ENCODE peak calls at places on chromosomes 13 and 19, in ten cellular contexts. O is tibial nerve, Q is tibial artery, A is K562, B is thyroid gland, S is testis, K is fibroblast of lung, M is sigmoid colon, W is heart left ventricle, N is transverse colon. L is an unnamed sample.

GRCh38 chr19:29678484-29679106 is 13.3 kb downstream of the PLEKHF1 start:
- DNase-seq in O (peak; percentile 72), Q (peak; percentile 91), A (no peak), B (no peak), S (peak; percentile 90), K (peak; percentile 27), M (peak; percentile 93), W (peak; percentile 90), N (peak; percentile 28), L (no peak)

GRCh38 chr19:2352121-2352520 is 7.9 kb upstream of the TMPRSS9 start:
- DNase-seq in O (no peak), Q (no peak), A (no peak), B (no peak), S (no peak), K (no peak), M (no peak), W (no peak), N (no peak), L (no peak)

GRCh38 chr19:38674388-38675133 is 27.1 kb downstream of the ACTN4 start:
- DNase-seq in O (no peak), Q (no peak), A (no peak), B (no peak), S (no peak), K (peak; percentile 36), M (no peak), W (no peak), N (no peak), L (no peak)

GRCh38 chr19:3176715-3177501 is 1.7 kb upstream of the S1PR4 start:
- DNase-seq in O (no peak), Q (no peak), A (peak; percentile 77), B (peak; percentile 59), S (no peak), K (peak; percentile 33), M (no peak), W (no peak), N (peak; percentile 71), L (peak; percentile 74)

GRCh38 chr19:32876919-32877285 is 7.3 kb upstream of the SLC7A9 start:
- DNase-seq in O (no peak), Q (no peak), A (no peak), B (no peak), S (no peak), K (no peak), M (no peak), W (no peak), N (peak; percentile 42), L (no peak)

GRCh38 chr13:25406377-25406776 is 34.6 kb downstream of the ATP8A2 start:
- DNase-seq in O (no peak), Q (no peak), A (peak; percentile 23), B (no peak), S (no peak), K (no peak), M (no peak), W (no peak), N (no peak), L (no peak)

GRCh38 chr13:75256922-75257321 is 225.0 kb downstream of the TBC1D4 start:
- DNase-seq in O (no peak), Q (no peak), A (no peak), B (no peak), S (no peak), K (no peak), M (no peak), W (no peak), N (no peak), L (no peak)

GRCh38 chr19:30082611-30083010 is 140.6 kb downstream of the URI1 start:
- DNase-seq in O (no peak), Q (no peak), A (no peak), B (no peak), S (no peak), K (no peak), M (no peak), W (no peak), N (no peak), L (no peak)

GRCh38 chr13:20428666-20429644 is 96.7 kb downstream of the CRYL1 start:
- DNase-seq in O (no peak), Q (no peak), A (no peak), B (no peak), S (no peak), K (no peak), M (no peak), W (no peak), N (no peak), L (no peak)

GRCh38 chr13:109331898-109332297 is 454.5 kb downstream of the IRS2 start:
- DNase-seq in O (no peak), Q (no peak), A (no peak), B (no peak), S (no peak), K (peak; percentile 87), M (no peak), W (no peak), N (no peak), L (no peak)

GRCh38 chr13:51978836-51979556 is 32.3 kb downstream of the ATP7B start:
- DNase-seq in O (no peak), Q (no peak), A (peak; percentile 65), B (no peak), S (no peak), K (peak; percentile 9), M (no peak), W (no peak), N (peak; percentile 40), L (no peak)

GRCh38 chr19:44577566-44577874 is 35.8 kb upstream of the IGSF23 start:
- DNase-seq in O (no peak), Q (no peak), A (no peak), B (no peak), S (no peak), K (no peak), M (no peak), W (no peak), N (no peak), L (no peak)

GRCh38 chr13:48500652-48501197 is 32.2 kb downstream of the RCBTB2 start:
- DNase-seq in O (no peak), Q (no peak), A (no peak), B (no peak), S (no peak), K (peak; percentile 94), M (no peak), W (no peak), N (no peak), L (no peak)

GRCh38 chr13:28754698-28755545 is 36.2 kb upstream of the SLC46A3 start:
- DNase-seq in O (peak; percentile 32), Q (no peak), A (peak; percentile 16), B (no peak), S (no peak), K (peak; percentile 1), M (no peak), W (peak; percentile 39), N (no peak), L (no peak)
- TF ChIP-seq CTCF in O (no peak), Q (no peak), A (peak; percentile 8), B (no peak), S (no peak), K (no peak), M (no peak), W (peak; percentile 50), N (peak; percentile 3), L (no peak)

GRCh38 chr19:13034636-13035035 is 39.4 kb downstream of the NFIX start:
- DNase-seq in O (no peak), Q (peak; percentile 66), A (no peak), B (no peak), S (no peak), K (no peak), M (no peak), W (no peak), N (no peak), L (no peak)
- H3K4me1 ChIP-seq in O (peaks cover 2% of the 10 kb centered on the region), Q (peaks cover 95% of the 10 kb centered on the region), A (peaks cover 11% of the 10 kb centered on the region), B (peaks cover 100% of the 10 kb centered on the region), S (peaks cover 49% of the 10 kb centered on the region), K (peaks cover 48% of the 10 kb centered on the region), M (peaks cover 100% of the 10 kb centered on the region), W (peaks cover 83% of the 10 kb centered on the region), N (peaks cover 68% of the 10 kb centered on the region), L (peaks cover 5% of the 10 kb centered on the region)

DNA sequence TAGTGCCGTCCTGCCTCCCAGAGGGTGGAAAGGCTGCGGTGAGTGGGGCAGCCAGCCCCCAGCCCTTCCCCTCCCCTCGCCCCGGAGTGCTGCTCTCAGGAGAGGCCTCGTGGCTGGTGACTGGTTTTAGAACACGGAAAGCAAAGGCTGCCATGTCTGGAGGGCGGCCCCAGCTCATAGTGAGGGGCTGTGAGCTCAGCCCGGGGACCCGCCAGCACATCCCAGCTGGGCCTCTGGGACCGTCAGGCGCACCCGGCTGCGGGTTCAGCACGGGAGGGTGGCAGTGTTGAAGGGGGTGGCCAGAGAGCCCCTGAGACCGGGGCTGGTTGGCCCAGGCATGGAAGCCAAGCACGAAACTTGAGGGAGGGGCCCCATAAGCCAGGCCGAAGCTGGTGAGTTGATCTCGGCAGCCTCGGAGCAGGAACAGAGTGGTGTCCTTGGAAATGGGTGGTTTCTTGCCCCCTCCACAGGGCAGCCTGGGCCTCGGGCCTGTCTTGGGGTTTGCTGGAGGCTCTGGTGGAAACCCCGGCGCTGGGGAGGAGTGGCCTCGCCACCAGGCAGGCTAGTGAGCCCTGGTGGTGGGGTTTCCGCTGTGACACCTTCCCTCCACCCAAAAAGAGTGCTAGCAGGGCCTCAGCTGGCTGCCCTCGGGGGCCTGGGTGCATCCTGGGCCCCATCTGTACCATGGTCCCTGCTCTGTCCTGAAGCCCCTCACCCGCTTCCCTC is 157.7 kb downstream of the KDM4B start:
- DNase-seq in O (no peak), Q (no peak), A (no peak), B (no peak), S (no peak), K (no peak), M (no peak), W (no peak), N (no peak), L (no peak)
- H3K4me3 ChIP-seq in O (no peak overlapping the region), Q (no peak overlapping the region), A (no peak overlapping the region), B (no peak overlapping the region), S (no peak overlapping the region), K (no peak overlapping the region), M (no peak overlapping the region), W (no peak overlapping the region), N (no peak overlapping the region), L (no peak overlapping the region)

GRCh38 chr13:94324409-94325147 is 154.9 kb downstream of the DCT start:
- DNase-seq in O (no peak), Q (no peak), A (no peak), B (no peak), S (no peak), K (no peak), M (no peak), W (no peak), N (no peak), L (no peak)

GRCh38 chr13:94325148-94325528 is 154.3 kb downstream of the DCT start:
- DNase-seq in O (no peak), Q (no peak), A (no peak), B (no peak), S (no peak), K (no peak), M (no peak), W (no peak), N (no peak), L (no peak)

GRCh38 chr13:94327318-94327717 is 152.2 kb downstream of the DCT start:
- DNase-seq in O (no peak), Q (no peak), A (no peak), B (no peak), S (no peak), K (no peak), M (no peak), W (no peak), N (no peak), L (no peak)

GRCh38 chr13:94323746-94324408 is 155.6 kb downstream of the DCT start:
- DNase-seq in O (no peak), Q (no peak), A (no peak), B (no peak), S (no peak), K (no peak), M (no peak), W (no peak), N (no peak), L (no peak)

DNA sequence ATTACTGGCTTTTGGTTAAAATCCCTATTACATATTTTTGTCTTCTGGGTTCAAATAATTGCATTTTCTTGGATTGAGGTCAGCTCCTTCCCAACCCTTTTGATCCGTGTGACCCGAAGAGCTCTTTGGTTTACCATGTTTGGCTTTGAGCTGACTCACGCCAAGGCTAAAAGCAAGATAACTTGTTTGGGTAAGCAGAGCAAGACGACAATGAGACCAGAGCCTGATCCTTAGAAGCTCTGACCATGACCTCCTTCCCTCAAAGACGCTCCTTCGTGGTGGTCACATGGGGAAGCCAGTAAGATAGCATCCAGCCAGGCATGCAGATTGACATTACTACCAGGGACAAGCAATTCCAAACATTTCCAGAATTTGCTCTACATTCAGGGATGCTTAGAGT is 153.8 kb downstream of the DCT start:
- DNase-seq in O (no peak), Q (no peak), A (no peak), B (no peak), S (no peak), K (no peak), M (no peak), W (no peak), N (no peak), L (no peak)
- TF ChIP-seq CTCF in O (no peak), Q (no peak), A (no peak), B (no peak), S (no peak), K (no peak), M (no peak), W (no peak), N (no peak), L (no peak)